ENCODE peak calls at places on chromosomes 7 and 10, in ten cellular contexts. One of them, this sample, is unnamed. For H3K36me3, H3K9me3 and H3K27me3, the result is how much of the 10 kb centered on the place peaks cover.

GRCh38 chr7:12801107-12801506 is 113.7 kb downstream of the ARL4A start:
- DNase-seq in HepG2: no peak
- DNase-seq in HCT116: peak
- DNase-seq in cardiac muscle cell: no peak
- DNase-seq in IMR-90: no peak
- DNase-seq in neural progenitor cell: no peak
- DNase-seq in spleen: no peak
- DNase-seq in GM12878: no peak
- DNase-seq in body of pancreas: peak
- DNase-seq in thoracic aorta: no peak
- DNase-seq in this sample: no peak

GRCh38 chr7:21092923-21093702 is 306.4 kb upstream of the SP8 start:
- DNase-seq in cardiac muscle cell: no peak
- DNase-seq in neural progenitor cell: no peak
- DNase-seq in HCT116: no peak
- DNase-seq in thoracic aorta: no peak
- DNase-seq in IMR-90: no peak
- DNase-seq in GM12878: no peak
- DNase-seq in body of pancreas: no peak
- DNase-seq in HepG2: no peak
- DNase-seq in spleen: no peak
- DNase-seq in this sample: no peak

GRCh38 chr10:22475857-22476600 is 130.7 kb downstream of the SPAG6 start:
- DNase-seq in IMR-90: no peak
- DNase-seq in thoracic aorta: no peak
- DNase-seq in GM12878: no peak
- DNase-seq in neural progenitor cell: peak
- DNase-seq in spleen: no peak
- DNase-seq in cardiac muscle cell: no peak
- DNase-seq in body of pancreas: no peak
- DNase-seq in HCT116: no peak
- DNase-seq in HepG2: no peak
- DNase-seq in this sample: peak

GRCh38 chr7:77894574-77895091 is 96.1 kb downstream of the PHTF2 start:
- DNase-seq in body of pancreas: no peak
- DNase-seq in neural progenitor cell: no peak
- DNase-seq in HepG2: no peak
- DNase-seq in IMR-90: no peak
- DNase-seq in GM12878: no peak
- DNase-seq in spleen: no peak
- DNase-seq in cardiac muscle cell: no peak
- DNase-seq in HCT116: no peak
- DNase-seq in thoracic aorta: no peak
- DNase-seq in this sample: no peak

GRCh38 chr7:97020601-97021442 is 3.8 kb downstream of the DLX5 start:
- DNase-seq in IMR-90: no peak
- DNase-seq in neural progenitor cell: peak
- DNase-seq in spleen: peak
- DNase-seq in body of pancreas: no peak
- DNase-seq in HCT116: no peak
- DNase-seq in HepG2: no peak
- DNase-seq in thoracic aorta: no peak
- DNase-seq in cardiac muscle cell: no peak
- DNase-seq in GM12878: no peak
- DNase-seq in this sample: no peak

GRCh38 chr10:117476716-117477115 is 65.8 kb upstream of the EMX2 start:
- DNase-seq in thoracic aorta: no peak
- DNase-seq in GM12878: no peak
- DNase-seq in HCT116: no peak
- DNase-seq in body of pancreas: no peak
- DNase-seq in cardiac muscle cell: no peak
- DNase-seq in spleen: peak
- DNase-seq in IMR-90: no peak
- DNase-seq in HepG2: no peak
- DNase-seq in neural progenitor cell: no peak
- DNase-seq in this sample: no peak

GRCh38 chr7:151884276-151885201 is 7.6 kb upstream of the PRKAG2 start:
- DNase-seq in HepG2: no peak
- DNase-seq in HCT116: no peak
- DNase-seq in IMR-90: no peak
- DNase-seq in spleen: no peak
- DNase-seq in body of pancreas: no peak
- DNase-seq in cardiac muscle cell: no peak
- DNase-seq in thoracic aorta: no peak
- DNase-seq in GM12878: no peak
- DNase-seq in neural progenitor cell: no peak
- DNase-seq in this sample: no peak

GRCh38 chr10:91479583-91479982 is 69.4 kb downstream of the HECTD2 start:
- DNase-seq in IMR-90: no peak
- DNase-seq in spleen: no peak
- DNase-seq in thoracic aorta: no peak
- DNase-seq in body of pancreas: no peak
- DNase-seq in cardiac muscle cell: no peak
- DNase-seq in HCT116: no peak
- DNase-seq in GM12878: no peak
- DNase-seq in HepG2: no peak
- DNase-seq in neural progenitor cell: no peak
- DNase-seq in this sample: no peak

GRCh38 chr7:116271161-116271979 is 61.0 kb downstream of the TES start:
- DNase-seq in HepG2: no peak
- DNase-seq in body of pancreas: no peak
- DNase-seq in cardiac muscle cell: peak
- DNase-seq in HCT116: no peak
- DNase-seq in thoracic aorta: no peak
- DNase-seq in neural progenitor cell: no peak
- DNase-seq in IMR-90: peak
- DNase-seq in spleen: no peak
- DNase-seq in GM12878: no peak
- DNase-seq in this sample: no peak

GRCh38 chr10:69392481-69393000 is 24.2 kb downstream of the TACR2 start:
- DNase-seq in IMR-90: peak
- DNase-seq in body of pancreas: peak
- DNase-seq in thoracic aorta: peak
- DNase-seq in HepG2: peak
- DNase-seq in cardiac muscle cell: peak
- DNase-seq in neural progenitor cell: peak
- DNase-seq in GM12878: peak
- DNase-seq in spleen: peak
- DNase-seq in HCT116: peak
- DNase-seq in this sample: peak

GRCh38 chr10:111077715-111078504 is 1.1 kb downstream of the ADRA2A start:
- DNase-seq in body of pancreas: peak
- DNase-seq in HepG2: no peak
- DNase-seq in HCT116: no peak
- DNase-seq in thoracic aorta: no peak
- DNase-seq in GM12878: no peak
- DNase-seq in IMR-90: no peak
- DNase-seq in cardiac muscle cell: peak
- DNase-seq in neural progenitor cell: peak
- DNase-seq in spleen: no peak
- DNase-seq in this sample: peak

GRCh38 chr7:66503551-66504031 is 125.1 kb upstream of the KCTD7 start:
- DNase-seq in HCT116: no peak
- DNase-seq in thoracic aorta: no peak
- DNase-seq in spleen: peak
- DNase-seq in neural progenitor cell: no peak
- DNase-seq in body of pancreas: no peak
- DNase-seq in GM12878: no peak
- DNase-seq in IMR-90: no peak
- DNase-seq in HepG2: no peak
- DNase-seq in cardiac muscle cell: no peak
- DNase-seq in this sample: no peak

DNA sequence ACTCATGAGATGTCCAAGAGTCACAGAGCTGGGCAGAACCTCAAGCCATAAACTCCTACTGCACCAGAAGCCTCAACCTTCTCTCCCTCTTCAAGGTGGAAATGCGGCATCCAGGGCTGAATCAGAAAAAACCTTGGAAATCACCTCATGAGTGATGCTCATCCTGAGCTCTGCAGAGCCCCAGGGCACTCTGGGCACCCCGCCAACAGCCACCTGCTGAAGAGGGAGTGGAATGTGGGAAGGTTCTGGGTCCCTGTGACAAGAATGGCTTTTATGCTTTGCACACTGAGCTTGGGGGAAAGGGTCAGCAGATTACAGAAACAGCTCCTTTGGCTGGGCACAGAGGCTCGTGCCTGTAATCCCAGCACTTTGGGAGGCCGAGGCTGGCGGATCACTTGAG is 18.8 kb downstream of the NUDT1 start:
- DNase-seq in thoracic aorta: no peak
- DNase-seq in neural progenitor cell: no peak
- DNase-seq in HepG2: no peak
- DNase-seq in GM12878: no peak
- DNase-seq in IMR-90: peak
- DNase-seq in body of pancreas: peak
- DNase-seq in cardiac muscle cell: no peak
- DNase-seq in HCT116: no peak
- DNase-seq in spleen: no peak
- DNase-seq in this sample: no peak
- H3K36me3 ChIP-seq in thoracic aorta: under half
- H3K36me3 ChIP-seq in neural progenitor cell: under half
- H3K36me3 ChIP-seq in HepG2: under half
- H3K36me3 ChIP-seq in GM12878: under half
- H3K36me3 ChIP-seq in IMR-90: under half
- H3K36me3 ChIP-seq in body of pancreas: under half
- H3K36me3 ChIP-seq in cardiac muscle cell: under half
- H3K36me3 ChIP-seq in HCT116: under half
- H3K36me3 ChIP-seq in spleen: half or more
- H3K36me3 ChIP-seq in this sample: under half

DNA sequence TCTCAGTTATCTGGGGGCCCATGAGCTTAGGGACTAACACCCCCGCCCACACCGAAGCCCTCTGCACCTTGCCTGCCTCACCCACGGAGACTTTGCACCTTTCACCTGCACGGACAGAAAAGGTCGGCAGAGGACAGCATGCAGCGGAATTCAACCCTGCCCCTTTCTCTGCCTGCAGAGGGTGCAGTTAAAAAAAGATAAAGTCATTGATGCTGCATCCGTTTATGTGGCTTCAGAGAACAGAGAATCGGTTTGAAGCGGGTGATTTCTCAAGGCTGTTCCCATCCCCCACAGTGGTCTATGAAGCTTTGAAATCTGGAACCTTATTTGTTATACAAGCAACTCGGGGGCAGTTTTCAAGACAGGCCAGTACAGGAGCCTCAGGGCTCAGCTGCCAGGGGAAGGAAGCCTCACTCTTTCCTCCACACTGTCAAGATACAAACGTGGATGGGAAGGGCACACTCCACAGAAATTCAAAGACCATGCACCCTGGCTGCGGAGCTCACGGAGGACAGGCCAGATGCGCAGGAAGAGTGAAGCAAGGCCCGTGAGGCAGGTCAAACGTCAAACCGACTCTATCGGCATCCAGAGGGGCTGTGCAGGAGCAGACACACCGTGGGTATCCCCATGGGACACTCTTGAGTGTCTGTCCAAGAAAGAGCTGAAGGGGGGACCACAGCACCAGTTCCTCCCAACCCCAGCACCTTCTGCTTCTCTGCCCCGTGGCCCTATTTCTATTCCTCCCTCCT is 66.3 kb downstream of the INSIG1 start:
- DNase-seq in HepG2: no peak
- DNase-seq in GM12878: no peak
- DNase-seq in HCT116: no peak
- DNase-seq in cardiac muscle cell: no peak
- DNase-seq in spleen: peak
- DNase-seq in IMR-90: no peak
- DNase-seq in thoracic aorta: no peak
- DNase-seq in body of pancreas: no peak
- DNase-seq in neural progenitor cell: no peak
- DNase-seq in this sample: no peak
- H3K9me3 ChIP-seq in HepG2: under half
- H3K9me3 ChIP-seq in GM12878: under half
- H3K9me3 ChIP-seq in HCT116: under half
- H3K9me3 ChIP-seq in cardiac muscle cell: under half
- H3K9me3 ChIP-seq in spleen: under half
- H3K9me3 ChIP-seq in IMR-90: under half
- H3K9me3 ChIP-seq in thoracic aorta: under half
- H3K9me3 ChIP-seq in body of pancreas: under half
- H3K9me3 ChIP-seq in neural progenitor cell: under half
- H3K9me3 ChIP-seq in this sample: under half

DNA sequence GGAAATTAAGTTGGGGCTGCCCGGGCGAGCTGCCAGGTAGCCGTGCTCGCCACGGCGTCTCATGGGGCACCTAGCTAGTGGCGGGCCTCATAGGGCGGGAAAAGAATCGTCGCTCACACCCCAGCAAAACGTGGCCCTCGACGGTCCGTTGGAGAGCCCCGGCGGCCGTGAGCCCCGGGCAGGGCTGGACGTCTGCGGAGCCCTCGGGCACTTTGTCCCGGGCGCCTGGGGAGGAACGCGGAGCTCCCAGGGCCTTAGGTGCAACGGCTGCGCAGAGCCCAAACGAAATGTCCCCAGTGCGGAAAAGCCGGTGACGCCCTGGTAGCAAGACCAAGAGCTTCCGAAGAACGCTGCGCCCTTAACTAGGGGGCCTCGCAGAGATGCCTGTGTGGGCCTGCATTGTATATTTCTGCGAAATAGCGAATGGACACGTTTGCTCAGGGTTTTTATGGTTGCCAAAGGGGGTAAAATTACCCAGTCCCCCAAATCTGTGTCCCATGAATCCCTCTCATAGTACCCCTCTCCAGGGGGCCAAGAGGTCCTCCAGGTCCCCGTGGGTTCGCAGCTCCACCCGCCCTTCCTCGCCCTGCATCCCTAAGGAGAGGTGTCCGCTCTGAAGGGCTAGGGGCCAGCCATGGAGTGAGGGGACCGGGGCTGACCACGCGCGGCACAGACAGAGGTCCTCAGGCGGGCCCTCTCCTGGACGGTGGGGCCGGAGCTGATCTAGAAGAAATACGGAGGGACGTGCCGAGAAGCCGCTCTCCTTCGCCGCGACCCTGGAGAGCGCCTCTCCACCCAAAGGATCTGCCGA is 1.0 kb upstream of the SFMBT2 start:
- DNase-seq in neural progenitor cell: peak
- DNase-seq in thoracic aorta: no peak
- DNase-seq in cardiac muscle cell: no peak
- DNase-seq in GM12878: no peak
- DNase-seq in body of pancreas: peak
- DNase-seq in HepG2: no peak
- DNase-seq in HCT116: no peak
- DNase-seq in spleen: peak
- DNase-seq in IMR-90: no peak
- DNase-seq in this sample: no peak
- H3K27me3 ChIP-seq in neural progenitor cell: half or more
- H3K27me3 ChIP-seq in thoracic aorta: under half
- H3K27me3 ChIP-seq in cardiac muscle cell: half or more
- H3K27me3 ChIP-seq in GM12878: under half
- H3K27me3 ChIP-seq in body of pancreas: under half
- H3K27me3 ChIP-seq in HepG2: under half
- H3K27me3 ChIP-seq in HCT116: under half
- H3K27me3 ChIP-seq in spleen: under half
- H3K27me3 ChIP-seq in IMR-90: under half
- H3K27me3 ChIP-seq in this sample: under half

DNA sequence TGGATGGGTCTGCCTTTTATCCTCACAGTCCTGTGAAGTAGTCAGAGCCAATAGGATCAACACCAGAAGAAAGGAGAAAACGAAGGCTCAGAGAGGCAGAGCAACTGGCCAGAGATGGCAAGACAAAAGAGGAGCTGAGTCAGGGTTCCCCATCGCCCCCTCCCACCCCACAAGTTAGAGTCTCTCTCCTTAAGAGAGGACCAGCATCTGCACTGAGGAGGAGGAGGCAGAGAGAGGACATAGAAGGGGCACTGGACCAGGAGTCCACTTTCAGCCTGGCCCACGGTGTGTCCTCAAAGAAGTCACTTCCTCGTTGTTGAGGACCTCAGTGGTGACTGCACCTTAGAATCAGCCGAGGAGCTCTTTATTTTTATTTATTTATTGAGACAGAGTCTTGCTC is 11.6 kb downstream of the SPOCK2 start:
- DNase-seq in neural progenitor cell: no peak
- DNase-seq in body of pancreas: no peak
- DNase-seq in spleen: peak
- DNase-seq in GM12878: no peak
- DNase-seq in cardiac muscle cell: no peak
- DNase-seq in IMR-90: no peak
- DNase-seq in HepG2: no peak
- DNase-seq in HCT116: no peak
- DNase-seq in thoracic aorta: no peak
- DNase-seq in this sample: no peak
- H3K36me3 ChIP-seq in neural progenitor cell: under half
- H3K36me3 ChIP-seq in body of pancreas: under half
- H3K36me3 ChIP-seq in spleen: under half
- H3K36me3 ChIP-seq in GM12878: under half
- H3K36me3 ChIP-seq in cardiac muscle cell: under half
- H3K36me3 ChIP-seq in IMR-90: under half
- H3K36me3 ChIP-seq in HepG2: under half
- H3K36me3 ChIP-seq in HCT116: under half
- H3K36me3 ChIP-seq in thoracic aorta: under half
- H3K36me3 ChIP-seq in this sample: under half